ENCODE peak calls at places on chromosome 5, in ten cellular contexts. One of them, this sample, is unnamed.
A peak's percentile ranks its signal among the peaks of the same experiment; 100 is the strongest.

GRCh38 chr5:173568128-173568527 is 48.3 kb downstream of the BOD1 start:
- DNase-seq in AG10803: no peak
- DNase-seq in activated CD4-positive, alpha-beta memory T cell treated with anti-CD3 and anti-CD28 coated beads, Interleukin-2, amount 10 ng/mL, durations not matched to agents 7 days and 5 days: no peak
- DNase-seq in activated naive CD4-positive, alpha-beta T cell treated with anti-CD3 and anti-CD28 coated beads, Interleukin-2, amount 10 ng/mL, durations not matched to agents 7 days and 5 days: no peak
- DNase-seq in NCI-H1694 treated with DMSO at 0.1 percent for 48 hours: no peak
- DNase-seq in frontal cortex: no peak
- DNase-seq in esophagus muscularis mucosa: no peak
- DNase-seq in NCI-H460: no peak
- DNase-seq in A673: no peak
- DNase-seq in H9: no peak
- DNase-seq in this sample: no peak

GRCh38 chr5:82092-82491 is 9.9 kb upstream of the PLEKHG4B start:
- DNase-seq in NCI-H1694 treated with DMSO at 0.1 percent for 48 hours: no peak
- DNase-seq in AG10803: peak; percentile 45
- DNase-seq in H9: peak; percentile 85
- DNase-seq in frontal cortex: no peak
- DNase-seq in activated naive CD4-positive, alpha-beta T cell treated with anti-CD3 and anti-CD28 coated beads, Interleukin-2, amount 10 ng/mL, durations not matched to agents 7 days and 5 days: no peak
- DNase-seq in esophagus muscularis mucosa: no peak
- DNase-seq in NCI-H460: no peak
- DNase-seq in A673: no peak
- DNase-seq in activated CD4-positive, alpha-beta memory T cell treated with anti-CD3 and anti-CD28 coated beads, Interleukin-2, amount 10 ng/mL, durations not matched to agents 7 days and 5 days: no peak
- DNase-seq in this sample: no peak

GRCh38 chr5:180339583-180340183 is 13.5 kb downstream of the GFPT2 start:
- DNase-seq in frontal cortex: no peak
- DNase-seq in A673: no peak
- DNase-seq in activated CD4-positive, alpha-beta memory T cell treated with anti-CD3 and anti-CD28 coated beads, Interleukin-2, amount 10 ng/mL, durations not matched to agents 7 days and 5 days: no peak
- DNase-seq in H9: no peak
- DNase-seq in activated naive CD4-positive, alpha-beta T cell treated with anti-CD3 and anti-CD28 coated beads, Interleukin-2, amount 10 ng/mL, durations not matched to agents 7 days and 5 days: no peak
- DNase-seq in AG10803: peak; percentile 40
- DNase-seq in NCI-H1694 treated with DMSO at 0.1 percent for 48 hours: no peak
- DNase-seq in NCI-H460: no peak
- DNase-seq in esophagus muscularis mucosa: no peak
- DNase-seq in this sample: no peak

GRCh38 chr5:171616002-171616780 is 169.4 kb upstream of the SMIM23 start:
- DNase-seq in activated CD4-positive, alpha-beta memory T cell treated with anti-CD3 and anti-CD28 coated beads, Interleukin-2, amount 10 ng/mL, durations not matched to agents 7 days and 5 days: no peak
- DNase-seq in H9: no peak
- DNase-seq in frontal cortex: no peak
- DNase-seq in NCI-H1694 treated with DMSO at 0.1 percent for 48 hours: no peak
- DNase-seq in A673: no peak
- DNase-seq in NCI-H460: no peak
- DNase-seq in AG10803: no peak
- DNase-seq in esophagus muscularis mucosa: no peak
- DNase-seq in activated naive CD4-positive, alpha-beta T cell treated with anti-CD3 and anti-CD28 coated beads, Interleukin-2, amount 10 ng/mL, durations not matched to agents 7 days and 5 days: no peak
- DNase-seq in this sample: no peak

GRCh38 chr5:34452170-34452828 is 203.8 kb upstream of the RAI14 start:
- DNase-seq in esophagus muscularis mucosa: no peak
- DNase-seq in frontal cortex: no peak
- DNase-seq in NCI-H1694 treated with DMSO at 0.1 percent for 48 hours: peak; percentile 55
- DNase-seq in A673: peak; percentile 51
- DNase-seq in activated naive CD4-positive, alpha-beta T cell treated with anti-CD3 and anti-CD28 coated beads, Interleukin-2, amount 10 ng/mL, durations not matched to agents 7 days and 5 days: no peak
- DNase-seq in H9: no peak
- DNase-seq in NCI-H460: peak; percentile 8
- DNase-seq in AG10803: peak; percentile 15
- DNase-seq in activated CD4-positive, alpha-beta memory T cell treated with anti-CD3 and anti-CD28 coated beads, Interleukin-2, amount 10 ng/mL, durations not matched to agents 7 days and 5 days: no peak
- DNase-seq in this sample: no peak

GRCh38 chr5:90528704-90529233 is 615 bp downstream of the LYSMD3 start:
- DNase-seq in activated CD4-positive, alpha-beta memory T cell treated with anti-CD3 and anti-CD28 coated beads, Interleukin-2, amount 10 ng/mL, durations not matched to agents 7 days and 5 days: peak; percentile 20
- DNase-seq in esophagus muscularis mucosa: no peak
- DNase-seq in frontal cortex: peak; percentile 24
- DNase-seq in NCI-H1694 treated with DMSO at 0.1 percent for 48 hours: no peak
- DNase-seq in NCI-H460: no peak
- DNase-seq in activated naive CD4-positive, alpha-beta T cell treated with anti-CD3 and anti-CD28 coated beads, Interleukin-2, amount 10 ng/mL, durations not matched to agents 7 days and 5 days: peak; percentile 43
- DNase-seq in AG10803: peak; percentile 11
- DNase-seq in A673: peak; percentile 26
- DNase-seq in H9: no peak
- DNase-seq in this sample: peak; percentile 7

GRCh38 chr5:160693831-160694473 is 158.1 kb downstream of the ATP10B start:
- DNase-seq in A673: no peak
- DNase-seq in H9: no peak
- DNase-seq in esophagus muscularis mucosa: no peak
- DNase-seq in activated naive CD4-positive, alpha-beta T cell treated with anti-CD3 and anti-CD28 coated beads, Interleukin-2, amount 10 ng/mL, durations not matched to agents 7 days and 5 days: no peak
- DNase-seq in frontal cortex: no peak
- DNase-seq in NCI-H460: no peak
- DNase-seq in AG10803: no peak
- DNase-seq in activated CD4-positive, alpha-beta memory T cell treated with anti-CD3 and anti-CD28 coated beads, Interleukin-2, amount 10 ng/mL, durations not matched to agents 7 days and 5 days: no peak
- DNase-seq in NCI-H1694 treated with DMSO at 0.1 percent for 48 hours: no peak
- DNase-seq in this sample: no peak

GRCh38 chr5:157335534-157336422 is 69.9 kb downstream of the CYFIP2 start:
- DNase-seq in NCI-H460: no peak
- DNase-seq in H9: no peak
- DNase-seq in NCI-H1694 treated with DMSO at 0.1 percent for 48 hours: no peak
- DNase-seq in activated CD4-positive, alpha-beta memory T cell treated with anti-CD3 and anti-CD28 coated beads, Interleukin-2, amount 10 ng/mL, durations not matched to agents 7 days and 5 days: no peak
- DNase-seq in activated naive CD4-positive, alpha-beta T cell treated with anti-CD3 and anti-CD28 coated beads, Interleukin-2, amount 10 ng/mL, durations not matched to agents 7 days and 5 days: no peak
- DNase-seq in frontal cortex: no peak
- DNase-seq in AG10803: peak; percentile 76
- DNase-seq in esophagus muscularis mucosa: no peak
- DNase-seq in A673: no peak
- DNase-seq in this sample: no peak

GRCh38 chr5:79133121-79133656 is 21.6 kb downstream of the BHMT start:
- DNase-seq in AG10803: peak; percentile 52
- DNase-seq in esophagus muscularis mucosa: no peak
- DNase-seq in activated naive CD4-positive, alpha-beta T cell treated with anti-CD3 and anti-CD28 coated beads, Interleukin-2, amount 10 ng/mL, durations not matched to agents 7 days and 5 days: no peak
- DNase-seq in A673: peak; percentile 66
- DNase-seq in frontal cortex: peak; percentile 22
- DNase-seq in activated CD4-positive, alpha-beta memory T cell treated with anti-CD3 and anti-CD28 coated beads, Interleukin-2, amount 10 ng/mL, durations not matched to agents 7 days and 5 days: no peak
- DNase-seq in NCI-H460: peak; percentile 41
- DNase-seq in H9: no peak
- DNase-seq in NCI-H1694 treated with DMSO at 0.1 percent for 48 hours: peak; percentile 54
- DNase-seq in this sample: no peak

GRCh38 chr5:122981846-122982245 is 54.7 kb downstream of the PPIC start:
- DNase-seq in frontal cortex: no peak
- DNase-seq in H9: no peak
- DNase-seq in NCI-H460: no peak
- DNase-seq in NCI-H1694 treated with DMSO at 0.1 percent for 48 hours: no peak
- DNase-seq in A673: no peak
- DNase-seq in activated naive CD4-positive, alpha-beta T cell treated with anti-CD3 and anti-CD28 coated beads, Interleukin-2, amount 10 ng/mL, durations not matched to agents 7 days and 5 days: no peak
- DNase-seq in AG10803: no peak
- DNase-seq in esophagus muscularis mucosa: no peak
- DNase-seq in activated CD4-positive, alpha-beta memory T cell treated with anti-CD3 and anti-CD28 coated beads, Interleukin-2, amount 10 ng/mL, durations not matched to agents 7 days and 5 days: no peak
- DNase-seq in this sample: no peak

GRCh38 chr5:178793156-178793555 is 62.7 kb upstream of the ZNF354A start:
- DNase-seq in frontal cortex: no peak
- DNase-seq in activated CD4-positive, alpha-beta memory T cell treated with anti-CD3 and anti-CD28 coated beads, Interleukin-2, amount 10 ng/mL, durations not matched to agents 7 days and 5 days: no peak
- DNase-seq in H9: peak; percentile 90
- DNase-seq in A673: peak; percentile 9
- DNase-seq in esophagus muscularis mucosa: no peak
- DNase-seq in AG10803: no peak
- DNase-seq in NCI-H460: no peak
- DNase-seq in NCI-H1694 treated with DMSO at 0.1 percent for 48 hours: no peak
- DNase-seq in activated naive CD4-positive, alpha-beta T cell treated with anti-CD3 and anti-CD28 coated beads, Interleukin-2, amount 10 ng/mL, durations not matched to agents 7 days and 5 days: peak; percentile 26
- DNase-seq in this sample: peak; percentile 20

GRCh38 chr5:95238560-95239325 is 46.2 kb downstream of the MCTP1 start:
- DNase-seq in frontal cortex: peak; percentile 16
- DNase-seq in A673: peak; percentile 54
- DNase-seq in NCI-H460: peak; percentile 23
- DNase-seq in AG10803: peak; percentile 15
- DNase-seq in activated naive CD4-positive, alpha-beta T cell treated with anti-CD3 and anti-CD28 coated beads, Interleukin-2, amount 10 ng/mL, durations not matched to agents 7 days and 5 days: no peak
- DNase-seq in NCI-H1694 treated with DMSO at 0.1 percent for 48 hours: no peak
- DNase-seq in H9: no peak
- DNase-seq in esophagus muscularis mucosa: no peak
- DNase-seq in activated CD4-positive, alpha-beta memory T cell treated with anti-CD3 and anti-CD28 coated beads, Interleukin-2, amount 10 ng/mL, durations not matched to agents 7 days and 5 days: no peak
- DNase-seq in this sample: no peak

GRCh38 chr5:149930060-149930753 is 14.4 kb downstream of the PDE6A start:
- DNase-seq in NCI-H1694 treated with DMSO at 0.1 percent for 48 hours: no peak
- DNase-seq in A673: peak; percentile 35
- DNase-seq in frontal cortex: no peak
- DNase-seq in AG10803: no peak
- DNase-seq in H9: no peak
- DNase-seq in activated naive CD4-positive, alpha-beta T cell treated with anti-CD3 and anti-CD28 coated beads, Interleukin-2, amount 10 ng/mL, durations not matched to agents 7 days and 5 days: no peak
- DNase-seq in NCI-H460: no peak
- DNase-seq in esophagus muscularis mucosa: no peak
- DNase-seq in activated CD4-positive, alpha-beta memory T cell treated with anti-CD3 and anti-CD28 coated beads, Interleukin-2, amount 10 ng/mL, durations not matched to agents 7 days and 5 days: no peak
- DNase-seq in this sample: no peak

GRCh38 chr5:74355041-74355440 is 285.5 kb downstream of the ENC1 start:
- DNase-seq in NCI-H460: no peak
- DNase-seq in H9: no peak
- DNase-seq in frontal cortex: no peak
- DNase-seq in activated naive CD4-positive, alpha-beta T cell treated with anti-CD3 and anti-CD28 coated beads, Interleukin-2, amount 10 ng/mL, durations not matched to agents 7 days and 5 days: no peak
- DNase-seq in A673: no peak
- DNase-seq in NCI-H1694 treated with DMSO at 0.1 percent for 48 hours: no peak
- DNase-seq in esophagus muscularis mucosa: no peak
- DNase-seq in activated CD4-positive, alpha-beta memory T cell treated with anti-CD3 and anti-CD28 coated beads, Interleukin-2, amount 10 ng/mL, durations not matched to agents 7 days and 5 days: no peak
- DNase-seq in AG10803: no peak
- DNase-seq in this sample: no peak

GRCh38 chr5:133819977-133820471 is 148.4 kb downstream of the C5orf15 start:
- DNase-seq in H9: no peak
- DNase-seq in NCI-H1694 treated with DMSO at 0.1 percent for 48 hours: no peak
- DNase-seq in frontal cortex: no peak
- DNase-seq in NCI-H460: peak; percentile 40
- DNase-seq in activated CD4-positive, alpha-beta memory T cell treated with anti-CD3 and anti-CD28 coated beads, Interleukin-2, amount 10 ng/mL, durations not matched to agents 7 days and 5 days: no peak
- DNase-seq in esophagus muscularis mucosa: no peak
- DNase-seq in activated naive CD4-positive, alpha-beta T cell treated with anti-CD3 and anti-CD28 coated beads, Interleukin-2, amount 10 ng/mL, durations not matched to agents 7 days and 5 days: no peak
- DNase-seq in AG10803: no peak
- DNase-seq in A673: no peak
- DNase-seq in this sample: no peak

GRCh38 chr5:78908173-78908901 is 76.8 kb downstream of the ARSB start:
- DNase-seq in NCI-H1694 treated with DMSO at 0.1 percent for 48 hours: peak; percentile 65
- DNase-seq in frontal cortex: peak; percentile 26
- DNase-seq in NCI-H460: no peak
- DNase-seq in esophagus muscularis mucosa: no peak
- DNase-seq in AG10803: peak; percentile 65
- DNase-seq in activated CD4-positive, alpha-beta memory T cell treated with anti-CD3 and anti-CD28 coated beads, Interleukin-2, amount 10 ng/mL, durations not matched to agents 7 days and 5 days: no peak
- DNase-seq in A673: peak; percentile 87
- DNase-seq in activated naive CD4-positive, alpha-beta T cell treated with anti-CD3 and anti-CD28 coated beads, Interleukin-2, amount 10 ng/mL, durations not matched to agents 7 days and 5 days: no peak
- DNase-seq in H9: peak; percentile 73
- DNase-seq in this sample: no peak

GRCh38 chr5:99037668-99038067 is 108.9 kb upstream of the CHD1 start:
- DNase-seq in A673: no peak
- DNase-seq in esophagus muscularis mucosa: no peak
- DNase-seq in activated naive CD4-positive, alpha-beta T cell treated with anti-CD3 and anti-CD28 coated beads, Interleukin-2, amount 10 ng/mL, durations not matched to agents 7 days and 5 days: peak; percentile 88
- DNase-seq in NCI-H460: no peak
- DNase-seq in H9: peak; percentile 52
- DNase-seq in AG10803: no peak
- DNase-seq in NCI-H1694 treated with DMSO at 0.1 percent for 48 hours: no peak
- DNase-seq in frontal cortex: no peak
- DNase-seq in activated CD4-positive, alpha-beta memory T cell treated with anti-CD3 and anti-CD28 coated beads, Interleukin-2, amount 10 ng/mL, durations not matched to agents 7 days and 5 days: peak; percentile 86
- DNase-seq in this sample: peak; percentile 81

GRCh38 chr5:133827001-133827400 is 141.4 kb downstream of the C5orf15 start:
- DNase-seq in AG10803: no peak
- DNase-seq in A673: no peak
- DNase-seq in frontal cortex: no peak
- DNase-seq in H9: no peak
- DNase-seq in NCI-H460: no peak
- DNase-seq in NCI-H1694 treated with DMSO at 0.1 percent for 48 hours: peak; percentile 76
- DNase-seq in esophagus muscularis mucosa: no peak
- DNase-seq in activated naive CD4-positive, alpha-beta T cell treated with anti-CD3 and anti-CD28 coated beads, Interleukin-2, amount 10 ng/mL, durations not matched to agents 7 days and 5 days: no peak
- DNase-seq in activated CD4-positive, alpha-beta memory T cell treated with anti-CD3 and anti-CD28 coated beads, Interleukin-2, amount 10 ng/mL, durations not matched to agents 7 days and 5 days: no peak
- DNase-seq in this sample: no peak

GRCh38 chr5:126917918-126918623 is 112.3 kb downstream of the MARCHF3 start:
- DNase-seq in esophagus muscularis mucosa: no peak
- DNase-seq in activated CD4-positive, alpha-beta memory T cell treated with anti-CD3 and anti-CD28 coated beads, Interleukin-2, amount 10 ng/mL, durations not matched to agents 7 days and 5 days: no peak
- DNase-seq in AG10803: peak; percentile 28
- DNase-seq in NCI-H460: no peak
- DNase-seq in NCI-H1694 treated with DMSO at 0.1 percent for 48 hours: peak; percentile 14
- DNase-seq in H9: peak; percentile 54
- DNase-seq in frontal cortex: no peak
- DNase-seq in A673: no peak
- DNase-seq in activated naive CD4-positive, alpha-beta T cell treated with anti-CD3 and anti-CD28 coated beads, Interleukin-2, amount 10 ng/mL, durations not matched to agents 7 days and 5 days: no peak
- DNase-seq in this sample: no peak

GRCh38 chr5:174307031-174307408 is 261.5 kb downstream of the NSG2 start:
- DNase-seq in H9: peak; percentile 27
- DNase-seq in frontal cortex: no peak
- DNase-seq in A673: no peak
- DNase-seq in activated CD4-positive, alpha-beta memory T cell treated with anti-CD3 and anti-CD28 coated beads, Interleukin-2, amount 10 ng/mL, durations not matched to agents 7 days and 5 days: no peak
- DNase-seq in esophagus muscularis mucosa: no peak
- DNase-seq in NCI-H460: no peak
- DNase-seq in activated naive CD4-positive, alpha-beta T cell treated with anti-CD3 and anti-CD28 coated beads, Interleukin-2, amount 10 ng/mL, durations not matched to agents 7 days and 5 days: no peak
- DNase-seq in NCI-H1694 treated with DMSO at 0.1 percent for 48 hours: no peak
- DNase-seq in AG10803: no peak
- DNase-seq in this sample: no peak

GRCh38 chr5:166561759-166562158 is 1729.7 kb upstream of the WWC1 start:
- DNase-seq in NCI-H460: no peak
- DNase-seq in NCI-H1694 treated with DMSO at 0.1 percent for 48 hours: no peak
- DNase-seq in activated CD4-positive, alpha-beta memory T cell treated with anti-CD3 and anti-CD28 coated beads, Interleukin-2, amount 10 ng/mL, durations not matched to agents 7 days and 5 days: no peak
- DNase-seq in H9: no peak
- DNase-seq in A673: no peak
- DNase-seq in esophagus muscularis mucosa: no peak
- DNase-seq in activated naive CD4-positive, alpha-beta T cell treated with anti-CD3 and anti-CD28 coated beads, Interleukin-2, amount 10 ng/mL, durations not matched to agents 7 days and 5 days: no peak
- DNase-seq in AG10803: no peak
- DNase-seq in frontal cortex: no peak
- DNase-seq in this sample: no peak

GRCh38 chr5:18944771-18945170 is 1043.2 kb downstream of the CDH18 start:
- DNase-seq in activated CD4-positive, alpha-beta memory T cell treated with anti-CD3 and anti-CD28 coated beads, Interleukin-2, amount 10 ng/mL, durations not matched to agents 7 days and 5 days: no peak
- DNase-seq in frontal cortex: no peak
- DNase-seq in esophagus muscularis mucosa: no peak
- DNase-seq in H9: no peak
- DNase-seq in activated naive CD4-positive, alpha-beta T cell treated with anti-CD3 and anti-CD28 coated beads, Interleukin-2, amount 10 ng/mL, durations not matched to agents 7 days and 5 days: no peak
- DNase-seq in NCI-H460: no peak
- DNase-seq in AG10803: no peak
- DNase-seq in NCI-H1694 treated with DMSO at 0.1 percent for 48 hours: no peak
- DNase-seq in A673: no peak
- DNase-seq in this sample: no peak

GRCh38 chr5:127290019-127290945 is at the start of gene MEGF10:
- DNase-seq in AG10803: peak; percentile 29
- DNase-seq in NCI-H1694 treated with DMSO at 0.1 percent for 48 hours: peak; percentile 14
- DNase-seq in esophagus muscularis mucosa: no peak
- DNase-seq in frontal cortex: peak; percentile 57
- DNase-seq in A673: peak; percentile 69
- DNase-seq in activated CD4-positive, alpha-beta memory T cell treated with anti-CD3 and anti-CD28 coated beads, Interleukin-2, amount 10 ng/mL, durations not matched to agents 7 days and 5 days: no peak
- DNase-seq in H9: peak; percentile 85
- DNase-seq in NCI-H460: peak; percentile 7
- DNase-seq in activated naive CD4-positive, alpha-beta T cell treated with anti-CD3 and anti-CD28 coated beads, Interleukin-2, amount 10 ng/mL, durations not matched to agents 7 days and 5 days: no peak
- DNase-seq in this sample: no peak

GRCh38 chr5:80834710-80835109 is 125.5 kb upstream of the RASGRF2 start:
- DNase-seq in A673: no peak
- DNase-seq in activated CD4-positive, alpha-beta memory T cell treated with anti-CD3 and anti-CD28 coated beads, Interleukin-2, amount 10 ng/mL, durations not matched to agents 7 days and 5 days: no peak
- DNase-seq in esophagus muscularis mucosa: no peak
- DNase-seq in frontal cortex: no peak
- DNase-seq in H9: no peak
- DNase-seq in NCI-H1694 treated with DMSO at 0.1 percent for 48 hours: no peak
- DNase-seq in NCI-H460: no peak
- DNase-seq in AG10803: no peak
- DNase-seq in activated naive CD4-positive, alpha-beta T cell treated with anti-CD3 and anti-CD28 coated beads, Interleukin-2, amount 10 ng/mL, durations not matched to agents 7 days and 5 days: no peak
- DNase-seq in this sample: no peak

GRCh38 chr5:125412051-125412560 is 665.7 kb upstream of the ZNF608 start:
- DNase-seq in activated naive CD4-positive, alpha-beta T cell treated with anti-CD3 and anti-CD28 coated beads, Interleukin-2, amount 10 ng/mL, durations not matched to agents 7 days and 5 days: no peak
- DNase-seq in AG10803: no peak
- DNase-seq in A673: peak; percentile 12
- DNase-seq in frontal cortex: no peak
- DNase-seq in esophagus muscularis mucosa: no peak
- DNase-seq in H9: peak; percentile 70
- DNase-seq in NCI-H1694 treated with DMSO at 0.1 percent for 48 hours: peak; percentile 67
- DNase-seq in NCI-H460: no peak
- DNase-seq in activated CD4-positive, alpha-beta memory T cell treated with anti-CD3 and anti-CD28 coated beads, Interleukin-2, amount 10 ng/mL, durations not matched to agents 7 days and 5 days: no peak
- DNase-seq in this sample: no peak

GRCh38 chr5:20113031-20113685 is 125.2 kb upstream of the CDH18 start:
- DNase-seq in NCI-H460: no peak
- DNase-seq in esophagus muscularis mucosa: no peak
- DNase-seq in activated naive CD4-positive, alpha-beta T cell treated with anti-CD3 and anti-CD28 coated beads, Interleukin-2, amount 10 ng/mL, durations not matched to agents 7 days and 5 days: no peak
- DNase-seq in activated CD4-positive, alpha-beta memory T cell treated with anti-CD3 and anti-CD28 coated beads, Interleukin-2, amount 10 ng/mL, durations not matched to agents 7 days and 5 days: no peak
- DNase-seq in NCI-H1694 treated with DMSO at 0.1 percent for 48 hours: no peak
- DNase-seq in A673: no peak
- DNase-seq in AG10803: no peak
- DNase-seq in H9: no peak
- DNase-seq in frontal cortex: no peak
- DNase-seq in this sample: no peak

GRCh38 chr5:74130141-74130897 is 504.3 kb downstream of the ARHGEF28 start:
- DNase-seq in NCI-H1694 treated with DMSO at 0.1 percent for 48 hours: peak; percentile 84
- DNase-seq in H9: no peak
- DNase-seq in activated naive CD4-positive, alpha-beta T cell treated with anti-CD3 and anti-CD28 coated beads, Interleukin-2, amount 10 ng/mL, durations not matched to agents 7 days and 5 days: no peak
- DNase-seq in AG10803: no peak
- DNase-seq in frontal cortex: no peak
- DNase-seq in esophagus muscularis mucosa: peak; percentile 75
- DNase-seq in NCI-H460: no peak
- DNase-seq in A673: no peak
- DNase-seq in activated CD4-positive, alpha-beta memory T cell treated with anti-CD3 and anti-CD28 coated beads, Interleukin-2, amount 10 ng/mL, durations not matched to agents 7 days and 5 days: no peak
- DNase-seq in this sample: no peak

GRCh38 chr5:159759791-159760300 is 156.4 kb upstream of the ADRA1B start:
- DNase-seq in H9: no peak
- DNase-seq in AG10803: peak; percentile 62
- DNase-seq in NCI-H1694 treated with DMSO at 0.1 percent for 48 hours: no peak
- DNase-seq in A673: no peak
- DNase-seq in activated CD4-positive, alpha-beta memory T cell treated with anti-CD3 and anti-CD28 coated beads, Interleukin-2, amount 10 ng/mL, durations not matched to agents 7 days and 5 days: no peak
- DNase-seq in NCI-H460: no peak
- DNase-seq in frontal cortex: no peak
- DNase-seq in activated naive CD4-positive, alpha-beta T cell treated with anti-CD3 and anti-CD28 coated beads, Interleukin-2, amount 10 ng/mL, durations not matched to agents 7 days and 5 days: no peak
- DNase-seq in esophagus muscularis mucosa: peak; percentile 77
- DNase-seq in this sample: no peak